ENCODE peak calls at places on chromosomes 6 and 20, in seven cellular contexts. Z is D341Med, X is skeletal muscle cell, C is choroid plexus epithelial cell, N is GM19239, G is uterus, L is T follicular helper cell. M is an unnamed sample.

GRCh38 chr6:111576302-111576701 is 29.4 kb downstream of the TRAF3IP2 start:
- DNase-seq in X (peak), L (no peak), C (peak), G (no peak), Z (no peak), N (no peak), M (no peak)

GRCh38 chr20:63592661-63593060 is 18.6 kb upstream of the HELZ2 start:
- DNase-seq in G (no peak), N (no peak), Z (no peak), X (no peak), C (no peak), L (no peak), M (no peak)

GRCh38 chr20:51345601-51346101 is 196.9 kb downstream of the NFATC2 start:
- DNase-seq in L (no peak), Z (no peak), X (no peak), N (no peak), C (peak), G (no peak), M (no peak)

GRCh38 chr6:8170245-8170644 is 67.9 kb upstream of the EEF1E1 start:
- DNase-seq in X (no peak), C (no peak), Z (no peak), L (no peak), N (no peak), G (no peak), M (no peak)

GRCh38 chr6:36603222-36604089 is 9.3 kb downstream of the SRSF3 start:
- DNase-seq in X (no peak), L (no peak), C (no peak), Z (no peak), N (no peak), G (no peak), M (no peak)

GRCh38 chr6:111871207-111871606 is 2.0 kb downstream of the FYN start:
- DNase-seq in C (peak), L (peak), N (no peak), X (no peak), G (no peak), Z (no peak), M (no peak)

GRCh38 chr6:122501475-122501874 is 29.9 kb upstream of the SERINC1 start:
- DNase-seq in N (no peak), L (no peak), Z (no peak), X (no peak), G (no peak), C (no peak), M (no peak)

GRCh38 chr6:30411515-30412207 is 66.7 kb downstream of the RPP21 start:
- DNase-seq in N (no peak), C (peak), X (peak), G (no peak), Z (peak), L (peak), M (no peak)

GRCh38 chr6:7163661-7164071 is 55.9 kb downstream of the RREB1 start:
- DNase-seq in C (no peak), G (no peak), L (no peak), N (no peak), Z (no peak), X (no peak), M (no peak)

GRCh38 chr20:45545754-45546453 is 1.3 kb downstream of the EPPIN start:
- DNase-seq in G (no peak), N (no peak), Z (peak), L (no peak), X (peak), C (peak), M (peak)

GRCh38 chr20:31580706-31581105 is 24.4 kb upstream of the ID1 start:
- DNase-seq in L (no peak), X (no peak), N (no peak), G (no peak), Z (no peak), C (no peak), M (no peak)

GRCh38 chr20:48066256-48066655 is 281.0 kb upstream of the SULF2 start:
- DNase-seq in N (no peak), G (no peak), C (peak), X (peak), L (no peak), Z (no peak), M (no peak)

GRCh38 chr20:17614176-17614811 is 44.4 kb downstream of the DSTN start:
- DNase-seq in L (no peak), N (no peak), X (peak), C (peak), Z (peak), G (peak), M (no peak)

GRCh38 chr20:57840066-57840465 is 130.3 kb upstream of the PMEPA1 start:
- DNase-seq in G (no peak), N (no peak), L (no peak), C (no peak), X (no peak), Z (no peak), M (no peak)

GRCh38 chr20:22264917-22265316 is 319.5 kb downstream of the FOXA2 start:
- DNase-seq in C (no peak), L (no peak), Z (no peak), X (no peak), G (no peak), N (no peak), M (no peak)

GRCh38 chr20:37161830-37162549 is 17.1 kb upstream of the RPN2 start:
- DNase-seq in X (no peak), N (no peak), Z (no peak), C (no peak), G (no peak), L (no peak), M (no peak)

GRCh38 chr20:1665345-1665744 is 7.8 kb upstream of the SIRPG start:
- DNase-seq in G (no peak), X (no peak), L (no peak), N (no peak), Z (no peak), C (no peak), M (no peak)

GRCh38 chr20:56004611-56005388 is 519 bp downstream of the CBLN4 start:
- DNase-seq in L (no peak), N (no peak), X (no peak), Z (no peak), G (no peak), C (no peak), M (peak)

GRCh38 chr20:4040283-4041179 is 25.2 kb upstream of the RNF24 start:
- DNase-seq in Z (no peak), X (no peak), L (no peak), G (no peak), C (peak), N (no peak), M (no peak)

GRCh38 chr6:118535176-118535844 is 12.8 kb upstream of the PLN start:
- DNase-seq in G (no peak), L (no peak), X (no peak), Z (no peak), C (no peak), N (no peak), M (no peak)

M was measured in neuronal stem cell.